ENCODE peak calls at places on chromosomes 4 and X, in five cellular contexts. O is fibroblast of lung, S is cardiac muscle cell, G is H9, R is lower lobe of right lung. H is an unnamed sample.

GRCh38 chrX:130385520-130385919 is at the start of gene GPR119:
- DNase-seq in S (no peak), G (no peak), R (no peak), O (no peak), H (no peak)

GRCh38 chr4:165784672-165785071 is 88.4 kb upstream of the TLL1 start:
- DNase-seq in R (no peak), O (no peak), G (no peak), S (no peak), H (no peak)

GRCh38 chr4:57148831-57149230 is 38.6 kb upstream of the IGFBP7 start:
- DNase-seq in G (no peak), R (no peak), S (peak), O (peak), H (no peak)

GRCh38 chr4:89298160-89298559 is 9.4 kb downstream of the GPRIN3 start:
- DNase-seq in O (no peak), R (no peak), S (no peak), G (no peak), H (no peak)

GRCh38 chrX:138745215-138745614 is 33.7 kb upstream of the FGF13 start:
- DNase-seq in S (peak), G (no peak), O (peak), R (no peak), H (no peak)

GRCh38 chrX:137707348-137707747 is 141.4 kb downstream of the ZIC3 start:
- DNase-seq in O (no peak), R (no peak), G (no peak), S (no peak), H (no peak)

GRCh38 chr4:39814403-39815185 is 116.7 kb downstream of the UBE2K start:
- DNase-seq in R (no peak), O (peak), G (no peak), S (peak), H (no peak)

GRCh38 chrX:73289039-73289438 is 74.4 kb upstream of the NAP1L2 start:
- DNase-seq in S (no peak), R (no peak), G (peak), O (no peak), H (no peak)

GRCh38 chr4:22410645-22411247 is 105.1 kb downstream of the ADGRA3 start:
- DNase-seq in R (no peak), O (no peak), S (peak), G (no peak), H (no peak)

GRCh38 chr4:42715807-42716482 is 59.0 kb upstream of the ATP8A1 start:
- DNase-seq in R (no peak), O (no peak), G (no peak), S (no peak), H (no peak)

GRCh38 chr4:72290737-72291136 is 258.9 kb downstream of the NPFFR2 start:
- DNase-seq in G (no peak), R (no peak), O (no peak), S (no peak), H (no peak)

GRCh38 chr4:24674279-24674678 is 89.9 kb upstream of the DHX15 start:
- DNase-seq in R (no peak), O (no peak), S (no peak), G (no peak), H (no peak)

GRCh38 chr4:182207806-182208483 is 35.3 kb upstream of the TENM3 start:
- DNase-seq in G (no peak), S (peak), R (no peak), O (peak), H (no peak)

GRCh38 chrX:10254746-10255145 is 98.0 kb downstream of the CLCN4 start:
- DNase-seq in R (no peak), S (no peak), O (peak), G (no peak), H (no peak)

GRCh38 chrX:112687189-112687691 is 7.5 kb upstream of the LHFPL1 start:
- DNase-seq in S (peak), R (no peak), O (peak), G (no peak), H (no peak)

GRCh38 chrX:39726810-39727209 is 370.9 kb downstream of the BCOR start:
- DNase-seq in G (no peak), R (no peak), S (peak), O (peak), H (peak)

GRCh38 chrX:13085533-13085932 is 41.1 kb upstream of the FAM9C start:
- DNase-seq in S (no peak), R (no peak), O (no peak), G (no peak), H (no peak)

GRCh38 chr4:184447664-184448063 is 26.7 kb downstream of the IRF2 start:
- DNase-seq in R (no peak), G (peak), O (no peak), S (no peak), H (no peak)
- H3K27ac ChIP-seq in R (peak), G (peak), O (no peak), S (no peak), H (no peak)

DNA sequence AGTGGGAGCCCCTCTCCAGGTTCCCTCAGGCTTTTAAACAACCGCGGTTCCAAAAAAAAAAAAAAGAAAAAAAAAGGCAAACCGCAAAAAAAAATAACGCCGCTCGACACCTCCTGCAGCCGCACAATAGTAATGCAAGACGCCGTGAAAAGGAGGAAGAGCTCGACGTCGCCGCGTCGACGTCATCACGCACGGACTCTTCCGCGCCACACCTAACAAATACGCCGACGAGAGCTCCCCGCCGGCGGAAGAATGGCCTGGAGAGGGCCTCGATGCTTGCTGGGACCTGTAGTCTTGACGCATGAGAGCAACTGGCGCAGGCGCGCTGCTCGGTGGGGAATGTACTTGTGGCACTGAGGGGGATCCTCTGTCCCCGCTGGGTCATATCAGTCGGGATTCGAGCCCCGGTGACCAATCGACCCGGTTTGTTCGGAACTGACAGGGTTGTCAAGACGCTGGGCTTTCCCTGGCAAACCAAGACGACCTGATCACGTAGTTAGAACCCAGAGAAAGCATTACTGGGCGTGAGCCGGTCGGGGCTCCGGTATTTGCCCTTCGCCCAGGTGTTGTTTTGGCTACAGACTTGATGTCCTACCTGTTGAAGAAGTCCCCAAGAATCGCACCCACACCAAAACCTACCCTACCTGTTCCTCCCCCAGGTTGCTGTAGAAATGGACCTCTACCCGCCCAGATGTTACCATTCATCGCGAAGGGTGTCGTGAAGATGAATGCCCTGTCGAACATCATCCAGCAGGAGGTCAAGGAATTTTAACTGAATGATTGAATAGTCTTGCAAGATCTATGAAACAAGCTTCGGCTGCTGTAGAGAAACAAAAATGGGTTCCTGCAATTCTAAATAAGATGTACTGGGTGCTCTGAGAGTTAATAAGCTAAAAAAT is at the start of gene CBR4:
- DNase-seq in R (peak), O (peak), G (peak), S (peak), H (peak)
- TF ChIP-seq CTCF in R (peak), O (no peak), G (peak), S (peak), H (peak)

DNA sequence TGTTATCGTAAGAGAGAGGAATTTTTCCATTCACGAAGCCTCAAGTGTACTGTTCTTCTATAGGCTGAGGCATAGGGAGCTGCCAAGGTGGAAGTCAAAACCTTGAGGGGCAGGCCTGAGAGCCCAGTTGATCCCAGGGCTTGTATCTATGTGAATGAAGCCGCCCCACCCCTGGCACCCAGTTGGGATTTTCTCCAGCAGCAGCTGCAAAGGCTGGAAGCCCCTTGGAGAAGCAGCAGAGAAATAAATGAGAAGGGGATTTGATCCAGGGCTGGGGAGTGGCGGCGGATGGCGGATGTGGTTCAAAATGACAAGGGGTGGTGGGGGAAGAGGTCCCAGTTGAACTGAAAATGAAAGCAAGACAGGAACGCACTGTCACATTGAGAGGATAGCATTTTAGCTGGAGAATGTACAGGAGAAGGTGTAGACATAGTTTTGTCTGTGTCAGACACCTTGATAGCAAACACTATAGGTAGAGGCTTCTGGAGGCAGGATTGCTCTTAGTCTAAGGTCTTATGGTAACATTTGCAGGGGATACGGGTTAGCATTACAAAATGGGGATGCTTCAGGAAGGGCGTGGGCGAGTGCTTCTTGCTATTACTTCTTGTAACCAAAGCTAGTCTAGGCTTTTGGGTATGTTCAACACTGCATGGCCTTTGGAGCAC is 32.6 kb downstream of the DOCK11 start:
- DNase-seq in O (no peak), S (no peak), G (no peak), R (no peak), H (no peak)
- H3K27ac ChIP-seq in O (no peak), S (no peak), G (no peak), R (peak), H (no peak)

GRCh38 chr4:140195806-140196205 is 41.8 kb upstream of the MAML3 start:
- DNase-seq in G (no peak), S (no peak), O (no peak), R (no peak), H (no peak)
- TF ChIP-seq CTCF in G (no peak), S (no peak), O (no peak), R (no peak), H (no peak)

H was measured in ovary.